ENCODE peak calls at places on chromosomes 7 and 10, in seven cellular contexts. W is fibroblast of mammary gland; V is bronchial epithelial cell; I is hepatocyte; K is transverse colon; B is cardiac muscle cell; E is CD8-positive, alpha-beta T cell. O is an unnamed sample.

GRCh38 chr7:97118306-97118917 is 914 bp downstream of the SDHAF3 start:
- DNase-seq in I (no peak), V (no peak), B (no peak), W (no peak), E (no peak), K (no peak), O (no peak)

GRCh38 chr7:73905360-73905759 is 44.4 kb downstream of the TMEM270 start:
- DNase-seq in V (no peak), I (no peak), K (no peak), W (no peak), B (no peak), E (no peak), O (no peak)

GRCh38 chr7:17123020-17123419 is 175.4 kb upstream of the AHR start:
- DNase-seq in V (peak), W (peak), E (no peak), I (no peak), B (no peak), K (no peak), O (peak)

GRCh38 chr7:659996-660395 is 66.5 kb upstream of the DNAAF5 start:
- DNase-seq in E (no peak), W (no peak), I (no peak), V (no peak), K (no peak), B (no peak), O (no peak)

GRCh38 chr7:40219917-40220316 is 85.1 kb downstream of the SUGCT start:
- DNase-seq in B (no peak), I (no peak), V (peak), K (no peak), E (no peak), W (peak), O (no peak)

GRCh38 chr7:94706991-94707390 is 51.1 kb upstream of the SGCE start:
- DNase-seq in I (no peak), E (no peak), B (no peak), W (no peak), K (no peak), V (no peak), O (no peak)

GRCh38 chr10:683448-684071 is 5.9 kb downstream of the DIP2C start:
- DNase-seq in K (no peak), W (peak), V (no peak), B (no peak), I (peak), E (no peak), O (peak)

GRCh38 chr7:101179780-101180755 is at the start of gene NAT16:
- DNase-seq in K (no peak), V (no peak), I (no peak), B (no peak), E (no peak), W (no peak), O (no peak)

GRCh38 chr10:79275431-79275851 is 71.8 kb upstream of the PPIF start:
- DNase-seq in E (no peak), V (no peak), W (no peak), K (no peak), B (no peak), I (no peak), O (no peak)

DNA sequence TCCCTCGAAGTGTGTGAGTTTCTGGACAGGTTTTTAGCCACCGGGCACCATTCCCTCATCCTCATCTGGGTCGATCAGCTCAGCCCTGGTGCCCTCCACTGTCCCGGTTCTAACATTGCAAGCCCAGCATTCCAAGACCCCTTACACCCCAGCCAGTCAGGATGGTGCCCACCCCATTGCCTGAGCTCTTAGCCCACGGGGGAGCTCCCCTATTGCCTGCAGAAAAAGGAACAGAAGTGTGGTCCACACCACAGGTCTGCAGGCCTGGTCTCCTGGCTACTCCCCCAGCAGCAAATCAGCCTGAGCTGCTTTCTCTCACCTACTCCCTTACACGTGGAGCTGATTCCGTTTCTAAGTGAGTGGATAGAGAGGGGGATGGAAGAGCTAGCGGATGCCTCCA is 4.8 kb downstream of the CALML5 start:
- DNase-seq in E (no peak), B (no peak), V (no peak), I (no peak), K (no peak), W (no peak), O (no peak)
- TF ChIP-seq CTCF in E (no peak), B (no peak), V (no peak), I (no peak), K (no peak), W (no peak), O (no peak)

GRCh38 chr7:128121731-128122576 is 90.7 kb upstream of the LRRC4 start:
- DNase-seq in K (no peak), W (peak), E (no peak), I (no peak), V (no peak), B (no peak), O (no peak)
- H3K4me3 ChIP-seq in K (no peak), W (peak), E (no peak), I (no peak), V (no peak), B (no peak), O (no peak)

DNA sequence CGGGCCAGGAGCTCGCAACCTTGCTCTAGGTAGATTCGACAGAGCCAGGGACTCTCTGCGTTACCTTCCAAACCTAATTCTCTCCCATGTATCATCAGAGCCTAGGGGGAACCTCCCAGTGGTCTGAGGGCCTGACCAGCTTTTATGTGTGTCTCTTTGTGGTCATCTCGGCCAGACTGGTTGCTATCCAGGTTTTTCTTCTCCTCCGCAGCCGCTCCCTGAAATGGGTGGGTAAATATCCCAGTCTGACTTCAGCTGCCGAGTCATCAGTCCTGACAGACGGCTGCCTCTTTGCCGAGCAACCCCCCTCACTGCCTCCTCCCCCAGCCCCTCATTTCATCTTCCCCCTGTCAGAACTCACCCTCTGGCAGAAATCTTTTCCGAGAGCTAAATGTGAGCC is 578.1 kb downstream of the LRMDA start:
- DNase-seq in V (no peak), K (no peak), W (no peak), B (no peak), E (no peak), I (no peak), O (no peak)
- TF ChIP-seq CTCF in V (no peak), K (no peak), W (no peak), B (no peak), E (no peak), I (no peak), O (no peak)

GRCh38 chr10:14880201-14880600 is 1.5 kb downstream of the SUV39H2 start:
- DNase-seq in V (peak), K (no peak), E (no peak), W (no peak), I (peak), B (peak), O (no peak)
- H3K4me3 ChIP-seq in V (no peak), K (no peak), E (no peak), W (peak), I (peak), B (peak), O (peak)

GRCh38 chr7:83365746-83366145 is 203.1 kb upstream of the PCLO start:
- DNase-seq in K (no peak), E (no peak), B (no peak), I (no peak), W (peak), V (no peak), O (no peak)

GRCh38 chr7:83362786-83363185 is 200.1 kb upstream of the PCLO start:
- DNase-seq in B (no peak), E (no peak), K (no peak), I (peak), V (no peak), W (no peak), O (no peak)

DNA sequence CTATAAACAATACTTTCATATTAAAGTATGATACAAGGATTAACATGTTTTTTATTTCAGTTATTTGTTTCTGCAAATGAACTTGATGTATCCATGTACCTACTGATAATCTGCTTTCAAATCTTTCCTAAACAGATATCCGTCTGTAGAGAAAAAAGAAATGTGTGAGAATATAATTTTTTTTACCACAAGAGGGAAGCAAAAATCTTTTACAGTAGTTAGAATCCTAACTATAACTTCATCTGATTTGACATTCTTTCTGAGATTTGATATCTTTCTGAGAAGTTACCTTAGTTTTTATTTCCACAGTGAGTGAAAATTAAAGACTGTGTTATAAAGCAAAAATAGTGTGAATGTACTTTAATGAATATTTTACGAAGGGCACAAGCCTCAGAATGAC is 203.9 kb upstream of the PCLO start:
- DNase-seq in K (no peak), B (no peak), I (no peak), W (no peak), V (no peak), E (no peak), O (no peak)
- TF ChIP-seq CTCF in K (no peak), B (no peak), I (peak), W (no peak), V (no peak), E (no peak), O (no peak)

GRCh38 chr7:99576251-99576650 is 17.8 kb downstream of the ZNF655 start:
- DNase-seq in V (no peak), K (no peak), I (no peak), W (no peak), E (no peak), B (no peak), O (no peak)

GRCh38 chr7:99579956-99580777 is 17.9 kb upstream of the TMEM225B start:
- DNase-seq in E (peak), I (peak), V (peak), K (peak), W (peak), B (peak), O (no peak)

GRCh38 chr7:99579281-99579955 is 18.6 kb upstream of the TMEM225B start:
- DNase-seq in E (no peak), I (no peak), K (no peak), V (no peak), B (no peak), W (no peak), O (no peak)
- H3K4me3 ChIP-seq in E (peak), I (peak), K (peak), V (peak), B (peak), W (peak), O (peak)

O was measured in astrocyte of the cerebellum.